ENCODE peak calls at places on chromosomes 11 and 22, in six cellular contexts. One of them, this sample, is unnamed. For H3K4me1, the result is how much of the 10 kb centered on the place peaks cover.

GRCh38 chr22:26642465-26643367 is 14.7 kb upstream of the MIAT start:
- DNase-seq in H9: peak
- DNase-seq in IMR-90: no peak
- DNase-seq in neuronal stem cell: no peak
- DNase-seq in H1: peak
- DNase-seq in mesenchymal stem cell: no peak
- DNase-seq in this sample: peak

GRCh38 chr11:2587976-2588748 is 111.6 kb downstream of the KCNQ1OT1 start:
- DNase-seq in H9: no peak
- DNase-seq in IMR-90: no peak
- DNase-seq in neuronal stem cell: no peak
- DNase-seq in H1: no peak
- DNase-seq in mesenchymal stem cell: no peak
- DNase-seq in this sample: no peak

GRCh38 chr11:1230456-1231395 is 7.9 kb downstream of the MUC5B start:
- DNase-seq in H9: peak
- DNase-seq in IMR-90: no peak
- DNase-seq in neuronal stem cell: no peak
- DNase-seq in H1: peak
- DNase-seq in mesenchymal stem cell: no peak
- DNase-seq in this sample: no peak

GRCh38 chr11:83819936-83820549 is 533.9 kb upstream of the CCDC90B start:
- DNase-seq in H9: no peak
- DNase-seq in IMR-90: peak
- DNase-seq in neuronal stem cell: peak
- DNase-seq in H1: no peak
- DNase-seq in mesenchymal stem cell: peak
- DNase-seq in this sample: peak

GRCh38 chr11:110289472-110289871 is 6.9 kb downstream of the RDX start:
- DNase-seq in H9: no peak
- DNase-seq in IMR-90: no peak
- DNase-seq in neuronal stem cell: no peak
- DNase-seq in H1: no peak
- DNase-seq in mesenchymal stem cell: no peak
- DNase-seq in this sample: no peak

GRCh38 chr11:1925373-1926155 is 6.1 kb downstream of the TNNT3 start:
- DNase-seq in H9: no peak
- DNase-seq in IMR-90: no peak
- DNase-seq in neuronal stem cell: no peak
- DNase-seq in H1: no peak
- DNase-seq in mesenchymal stem cell: no peak
- DNase-seq in this sample: no peak

GRCh38 chr11:114915871-114916270 is 237.5 kb downstream of the NXPE2 start:
- DNase-seq in H9: no peak
- DNase-seq in IMR-90: no peak
- DNase-seq in neuronal stem cell: no peak
- DNase-seq in H1: no peak
- DNase-seq in mesenchymal stem cell: no peak
- DNase-seq in this sample: peak

GRCh38 chr11:59221438-59221837 is 8.7 kb upstream of the MPEG1 start:
- DNase-seq in H9: no peak
- DNase-seq in IMR-90: peak
- DNase-seq in neuronal stem cell: no peak
- DNase-seq in H1: no peak
- DNase-seq in mesenchymal stem cell: no peak
- DNase-seq in this sample: no peak

GRCh38 chr11:75938543-75938942 is 123.5 kb downstream of the UVRAG start:
- DNase-seq in H9: no peak
- DNase-seq in IMR-90: peak
- DNase-seq in neuronal stem cell: no peak
- DNase-seq in H1: no peak
- DNase-seq in mesenchymal stem cell: peak
- DNase-seq in this sample: no peak

GRCh38 chr11:32396331-32396730 is 39.0 kb downstream of the WT1 start:
- DNase-seq in H9: no peak
- DNase-seq in IMR-90: no peak
- DNase-seq in neuronal stem cell: no peak
- DNase-seq in H1: no peak
- DNase-seq in mesenchymal stem cell: no peak
- DNase-seq in this sample: no peak

GRCh38 chr11:106271126-106271525 is 193.7 kb downstream of the AASDHPPT start:
- DNase-seq in H9: no peak
- DNase-seq in IMR-90: no peak
- DNase-seq in neuronal stem cell: no peak
- DNase-seq in H1: no peak
- DNase-seq in mesenchymal stem cell: no peak
- DNase-seq in this sample: no peak

GRCh38 chr11:123700774-123701173 is 40.7 kb downstream of the ZNF202 start:
- DNase-seq in H9: no peak
- DNase-seq in IMR-90: no peak
- DNase-seq in neuronal stem cell: no peak
- DNase-seq in H1: no peak
- DNase-seq in mesenchymal stem cell: no peak
- DNase-seq in this sample: no peak

DNA sequence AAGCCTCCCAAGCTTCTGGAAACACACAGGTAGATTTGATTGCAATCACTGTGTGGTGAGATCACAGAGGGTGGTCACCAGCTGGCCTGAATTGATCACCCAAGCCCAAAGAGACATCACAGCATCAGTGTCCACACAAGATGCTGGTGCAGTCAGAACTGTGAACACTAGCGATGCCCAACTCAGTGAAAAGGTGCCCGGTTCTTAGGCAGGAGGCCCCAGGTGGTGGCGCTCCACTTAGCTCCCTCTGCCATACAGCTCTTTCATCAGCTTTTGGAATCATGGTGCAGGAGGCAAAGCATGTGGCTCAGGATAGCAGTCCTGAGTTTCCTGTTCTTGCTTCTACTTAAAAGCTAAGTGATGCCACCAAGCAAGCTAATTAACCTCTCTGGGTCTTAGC is 11.1 kb downstream of the DGCR2 start:
- DNase-seq in H9: no peak
- DNase-seq in IMR-90: no peak
- DNase-seq in neuronal stem cell: no peak
- DNase-seq in H1: no peak
- DNase-seq in mesenchymal stem cell: no peak
- DNase-seq in this sample: peak
- H2BK15ac ChIP-seq in H9: no peak
- H2BK15ac ChIP-seq in IMR-90: no peak
- H2BK15ac ChIP-seq in neuronal stem cell: no peak
- H2BK15ac ChIP-seq in H1: peak
- H2BK15ac ChIP-seq in mesenchymal stem cell: no peak
- H2BK15ac ChIP-seq in this sample: no peak

GRCh38 chr11:77994434-77995362 is at the start of gene INTS4:
- DNase-seq in H9: peak
- DNase-seq in IMR-90: peak
- DNase-seq in neuronal stem cell: peak
- DNase-seq in H1: peak
- DNase-seq in mesenchymal stem cell: peak
- DNase-seq in this sample: peak

GRCh38 chr11:77999446-77999845 is 5.0 kb upstream of the INTS4 start:
- DNase-seq in H9: no peak
- DNase-seq in IMR-90: no peak
- DNase-seq in neuronal stem cell: no peak
- DNase-seq in H1: no peak
- DNase-seq in mesenchymal stem cell: no peak
- DNase-seq in this sample: no peak

GRCh38 chr11:77990981-77991380 is 3.5 kb downstream of the INTS4 start:
- DNase-seq in H9: no peak
- DNase-seq in IMR-90: no peak
- DNase-seq in neuronal stem cell: no peak
- DNase-seq in H1: no peak
- DNase-seq in mesenchymal stem cell: no peak
- DNase-seq in this sample: no peak

GRCh38 chr11:77993902-77994301 is 566 bp downstream of the INTS4 start:
- DNase-seq in H9: no peak
- DNase-seq in IMR-90: no peak
- DNase-seq in neuronal stem cell: no peak
- DNase-seq in H1: no peak
- DNase-seq in mesenchymal stem cell: no peak
- DNase-seq in this sample: peak
- H3K4me1 ChIP-seq in H9: under half
- H3K4me1 ChIP-seq in IMR-90: under half
- H3K4me1 ChIP-seq in neuronal stem cell: under half
- H3K4me1 ChIP-seq in H1: under half
- H3K4me1 ChIP-seq in mesenchymal stem cell: under half
- H3K4me1 ChIP-seq in this sample: under half

DNA sequence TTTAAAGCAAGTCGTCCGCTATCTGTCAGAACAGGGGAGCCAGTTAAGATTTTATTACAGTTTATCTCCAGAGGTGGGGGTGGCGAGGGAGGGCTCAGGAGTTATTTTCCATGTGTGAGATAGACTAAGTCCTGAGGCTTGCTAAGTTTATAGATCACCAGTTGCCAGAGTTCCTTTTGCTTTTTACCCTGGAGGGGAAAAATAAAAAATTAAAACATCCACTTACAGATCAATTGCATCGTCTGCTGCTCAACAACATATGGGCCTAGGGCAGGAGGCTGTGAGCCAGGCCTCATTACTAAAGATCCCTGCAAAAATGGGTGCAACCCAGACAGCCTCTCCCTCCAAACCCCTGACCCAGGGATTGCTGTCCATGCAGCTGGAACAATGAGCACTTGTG is 90.7 kb downstream of the SNX19 start:
- DNase-seq in H9: no peak
- DNase-seq in IMR-90: peak
- DNase-seq in neuronal stem cell: no peak
- DNase-seq in H1: no peak
- DNase-seq in mesenchymal stem cell: no peak
- DNase-seq in this sample: no peak
- H2BK15ac ChIP-seq in H9: no peak
- H2BK15ac ChIP-seq in IMR-90: peak
- H2BK15ac ChIP-seq in neuronal stem cell: no peak
- H2BK15ac ChIP-seq in H1: peak
- H2BK15ac ChIP-seq in mesenchymal stem cell: no peak
- H2BK15ac ChIP-seq in this sample: no peak

GRCh38 chr11:7605544-7605943 is 67.8 kb downstream of the CYB5R2 start:
- DNase-seq in H9: no peak
- DNase-seq in IMR-90: peak
- DNase-seq in neuronal stem cell: no peak
- DNase-seq in H1: no peak
- DNase-seq in mesenchymal stem cell: no peak
- DNase-seq in this sample: peak
- H3K4me1 ChIP-seq in H9: under half
- H3K4me1 ChIP-seq in IMR-90: under half
- H3K4me1 ChIP-seq in neuronal stem cell: under half
- H3K4me1 ChIP-seq in H1: under half
- H3K4me1 ChIP-seq in mesenchymal stem cell: under half
- H3K4me1 ChIP-seq in this sample: under half

DNA sequence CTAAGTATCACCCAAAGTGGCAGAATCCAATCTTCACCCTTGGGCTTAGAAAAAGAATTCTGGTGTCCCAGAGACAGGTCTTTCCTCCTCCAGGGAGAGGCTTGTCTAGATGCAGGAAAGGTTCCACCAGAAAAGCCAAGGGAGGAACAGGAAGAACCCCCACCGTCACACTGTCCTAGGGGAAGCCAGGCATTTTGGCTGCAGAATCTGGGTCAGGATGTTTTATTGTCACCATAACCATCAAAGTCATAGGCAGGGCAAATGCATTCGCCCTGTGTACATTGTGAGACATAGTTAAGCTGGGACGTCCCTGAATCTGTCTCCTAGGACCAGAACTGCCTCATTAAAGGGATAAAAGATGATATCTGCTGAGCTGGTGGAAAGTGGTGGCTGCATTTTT is 590.5 kb downstream of the OPCML start:
- DNase-seq in H9: no peak
- DNase-seq in IMR-90: no peak
- DNase-seq in neuronal stem cell: no peak
- DNase-seq in H1: no peak
- DNase-seq in mesenchymal stem cell: no peak
- DNase-seq in this sample: no peak
- H2BK15ac ChIP-seq in H9: no peak
- H2BK15ac ChIP-seq in IMR-90: no peak
- H2BK15ac ChIP-seq in neuronal stem cell: no peak
- H2BK15ac ChIP-seq in H1: no peak
- H2BK15ac ChIP-seq in mesenchymal stem cell: no peak
- H2BK15ac ChIP-seq in this sample: no peak

GRCh38 chr11:130101661-130102060 is 32.0 kb downstream of the APLP2 start:
- DNase-seq in H9: no peak
- DNase-seq in IMR-90: no peak
- DNase-seq in neuronal stem cell: no peak
- DNase-seq in H1: no peak
- DNase-seq in mesenchymal stem cell: no peak
- DNase-seq in this sample: no peak

GRCh38 chr11:130096823-130097222 is 27.1 kb downstream of the APLP2 start:
- DNase-seq in H9: no peak
- DNase-seq in IMR-90: no peak
- DNase-seq in neuronal stem cell: no peak
- DNase-seq in H1: no peak
- DNase-seq in mesenchymal stem cell: no peak
- DNase-seq in this sample: no peak

GRCh38 chr11:130097285-130097684 is 27.6 kb downstream of the APLP2 start:
- DNase-seq in H9: no peak
- DNase-seq in IMR-90: no peak
- DNase-seq in neuronal stem cell: no peak
- DNase-seq in H1: no peak
- DNase-seq in mesenchymal stem cell: no peak
- DNase-seq in this sample: no peak

GRCh38 chr11:130102457-130103249 is 33.0 kb downstream of the APLP2 start:
- DNase-seq in H9: no peak
- DNase-seq in IMR-90: no peak
- DNase-seq in neuronal stem cell: no peak
- DNase-seq in H1: no peak
- DNase-seq in mesenchymal stem cell: no peak
- DNase-seq in this sample: peak

GRCh38 chr11:130099356-130099755 is 29.7 kb downstream of the APLP2 start:
- DNase-seq in H9: no peak
- DNase-seq in IMR-90: no peak
- DNase-seq in neuronal stem cell: no peak
- DNase-seq in H1: no peak
- DNase-seq in mesenchymal stem cell: no peak
- DNase-seq in this sample: no peak
- H3K4me1 ChIP-seq in H9: under half
- H3K4me1 ChIP-seq in IMR-90: under half
- H3K4me1 ChIP-seq in neuronal stem cell: under half
- H3K4me1 ChIP-seq in H1: under half
- H3K4me1 ChIP-seq in mesenchymal stem cell: under half
- H3K4me1 ChIP-seq in this sample: under half

GRCh38 chr22:46452195-46453005 is 85.0 kb downstream of the CELSR1 start:
- DNase-seq in H9: no peak
- DNase-seq in IMR-90: no peak
- DNase-seq in neuronal stem cell: no peak
- DNase-seq in H1: no peak
- DNase-seq in mesenchymal stem cell: no peak
- DNase-seq in this sample: no peak

GRCh38 chr22:46454233-46454909 is 83.0 kb downstream of the CELSR1 start:
- DNase-seq in H9: no peak
- DNase-seq in IMR-90: no peak
- DNase-seq in neuronal stem cell: no peak
- DNase-seq in H1: no peak
- DNase-seq in mesenchymal stem cell: no peak
- DNase-seq in this sample: no peak

GRCh38 chr22:46454910-46455269 is 82.5 kb downstream of the CELSR1 start:
- DNase-seq in H9: no peak
- DNase-seq in IMR-90: peak
- DNase-seq in neuronal stem cell: no peak
- DNase-seq in H1: no peak
- DNase-seq in mesenchymal stem cell: no peak
- DNase-seq in this sample: no peak

GRCh38 chr22:46453006-46453828 is 84.2 kb downstream of the CELSR1 start:
- DNase-seq in H9: no peak
- DNase-seq in IMR-90: no peak
- DNase-seq in neuronal stem cell: no peak
- DNase-seq in H1: no peak
- DNase-seq in mesenchymal stem cell: no peak
- DNase-seq in this sample: no peak

GRCh38 chr22:46453829-46454220 is 83.6 kb downstream of the CELSR1 start:
- DNase-seq in H9: no peak
- DNase-seq in IMR-90: no peak
- DNase-seq in neuronal stem cell: no peak
- DNase-seq in H1: no peak
- DNase-seq in mesenchymal stem cell: no peak
- DNase-seq in this sample: no peak
- H2BK15ac ChIP-seq in H9: no peak
- H2BK15ac ChIP-seq in IMR-90: no peak
- H2BK15ac ChIP-seq in neuronal stem cell: no peak
- H2BK15ac ChIP-seq in H1: no peak
- H2BK15ac ChIP-seq in mesenchymal stem cell: no peak
- H2BK15ac ChIP-seq in this sample: no peak